ENCODE peak calls at places on chromosomes 13 and 19, in five cellular contexts. One of them, this sample, is unnamed.

GRCh38 chr13:91165758-91166157 is 181.7 kb upstream of the MIR17HG start:
- DNase-seq in activated B cell treated with CpG ODN at 0.5 μM for 24 hours: no peak
- DNase-seq in GM12878: no peak
- DNase-seq in foreskin fibroblast: no peak
- DNase-seq in left ventricle myocardium inferior: no peak
- DNase-seq in this sample: no peak

GRCh38 chr13:94382960-94383359 is 96.5 kb downstream of the DCT start:
- DNase-seq in activated B cell treated with CpG ODN at 0.5 μM for 24 hours: no peak
- DNase-seq in GM12878: no peak
- DNase-seq in foreskin fibroblast: no peak
- DNase-seq in left ventricle myocardium inferior: peak
- DNase-seq in this sample: no peak

GRCh38 chr19:52679598-52679997 is 41.4 kb upstream of the ZNF83 start:
- DNase-seq in activated B cell treated with CpG ODN at 0.5 μM for 24 hours: no peak
- DNase-seq in GM12878: no peak
- DNase-seq in foreskin fibroblast: no peak
- DNase-seq in left ventricle myocardium inferior: no peak
- DNase-seq in this sample: no peak

GRCh38 chr19:3192228-3192635 is 6.5 kb downstream of the NCLN start:
- DNase-seq in activated B cell treated with CpG ODN at 0.5 μM for 24 hours: no peak
- DNase-seq in GM12878: no peak
- DNase-seq in foreskin fibroblast: no peak
- DNase-seq in left ventricle myocardium inferior: no peak
- DNase-seq in this sample: peak

GRCh38 chr19:6738726-6739389 is 622 bp upstream of the TRIP10 start:
- DNase-seq in activated B cell treated with CpG ODN at 0.5 μM for 24 hours: peak
- DNase-seq in GM12878: no peak
- DNase-seq in foreskin fibroblast: peak
- DNase-seq in left ventricle myocardium inferior: peak
- DNase-seq in this sample: peak

GRCh38 chr13:99332456-99332855 is 25.3 kb upstream of the GPR183 start:
- DNase-seq in activated B cell treated with CpG ODN at 0.5 μM for 24 hours: no peak
- DNase-seq in GM12878: no peak
- DNase-seq in foreskin fibroblast: no peak
- DNase-seq in left ventricle myocardium inferior: no peak
- DNase-seq in this sample: no peak

GRCh38 chr13:101267656-101268055 is 148.7 kb downstream of the NALCN start:
- DNase-seq in activated B cell treated with CpG ODN at 0.5 μM for 24 hours: no peak
- DNase-seq in GM12878: no peak
- DNase-seq in foreskin fibroblast: peak
- DNase-seq in left ventricle myocardium inferior: no peak
- DNase-seq in this sample: no peak

GRCh38 chr13:45950343-45950995 is 98.9 kb upstream of the SIAH3 start:
- DNase-seq in activated B cell treated with CpG ODN at 0.5 μM for 24 hours: no peak
- DNase-seq in GM12878: no peak
- DNase-seq in foreskin fibroblast: no peak
- DNase-seq in left ventricle myocardium inferior: no peak
- DNase-seq in this sample: no peak

GRCh38 chr19:18401580-18402112 is 4.2 kb upstream of the LRRC25 start:
- DNase-seq in activated B cell treated with CpG ODN at 0.5 μM for 24 hours: peak
- DNase-seq in GM12878: no peak
- DNase-seq in foreskin fibroblast: peak
- DNase-seq in left ventricle myocardium inferior: peak
- DNase-seq in this sample: peak

GRCh38 chr19:56086671-56087430 is 34.2 kb downstream of the ZNF787 start:
- DNase-seq in activated B cell treated with CpG ODN at 0.5 μM for 24 hours: no peak
- DNase-seq in GM12878: no peak
- DNase-seq in foreskin fibroblast: no peak
- DNase-seq in left ventricle myocardium inferior: no peak
- DNase-seq in this sample: no peak

GRCh38 chr13:113538689-113539058 is 45.9 kb upstream of the TFDP1 start:
- DNase-seq in activated B cell treated with CpG ODN at 0.5 μM for 24 hours: no peak
- DNase-seq in GM12878: no peak
- DNase-seq in foreskin fibroblast: no peak
- DNase-seq in left ventricle myocardium inferior: no peak
- DNase-seq in this sample: no peak

GRCh38 chr19:47157455-47158321 is 27.1 kb downstream of the SAE1 start:
- DNase-seq in activated B cell treated with CpG ODN at 0.5 μM for 24 hours: no peak
- DNase-seq in GM12878: no peak
- DNase-seq in foreskin fibroblast: peak
- DNase-seq in left ventricle myocardium inferior: peak
- DNase-seq in this sample: peak

GRCh38 chr19:29526730-29527499 is 1.1 kb downstream of the VSTM2B start:
- DNase-seq in activated B cell treated with CpG ODN at 0.5 μM for 24 hours: no peak
- DNase-seq in GM12878: no peak
- DNase-seq in foreskin fibroblast: no peak
- DNase-seq in left ventricle myocardium inferior: no peak
- DNase-seq in this sample: peak

GRCh38 chr13:98508280-98509074 is 68.4 kb downstream of the STK24 start:
- DNase-seq in activated B cell treated with CpG ODN at 0.5 μM for 24 hours: no peak
- DNase-seq in GM12878: no peak
- DNase-seq in foreskin fibroblast: peak
- DNase-seq in left ventricle myocardium inferior: no peak
- DNase-seq in this sample: no peak

GRCh38 chr13:66965146-66965545 is 265.0 kb downstream of the PCDH9 start:
- DNase-seq in activated B cell treated with CpG ODN at 0.5 μM for 24 hours: no peak
- DNase-seq in GM12878: no peak
- DNase-seq in foreskin fibroblast: no peak
- DNase-seq in left ventricle myocardium inferior: no peak
- DNase-seq in this sample: no peak

GRCh38 chr13:26052136-26052736 is 420 bp upstream of the SHISA2 start:
- DNase-seq in activated B cell treated with CpG ODN at 0.5 μM for 24 hours: no peak
- DNase-seq in GM12878: no peak
- DNase-seq in foreskin fibroblast: no peak
- DNase-seq in left ventricle myocardium inferior: no peak
- DNase-seq in this sample: no peak

GRCh38 chr13:26053418-26053980 is 1.7 kb upstream of the SHISA2 start:
- DNase-seq in activated B cell treated with CpG ODN at 0.5 μM for 24 hours: no peak
- DNase-seq in GM12878: no peak
- DNase-seq in foreskin fibroblast: no peak
- DNase-seq in left ventricle myocardium inferior: no peak
- DNase-seq in this sample: no peak

GRCh38 chr13:26051231-26052135 is at the start of gene SHISA2:
- DNase-seq in activated B cell treated with CpG ODN at 0.5 μM for 24 hours: no peak
- DNase-seq in GM12878: no peak
- DNase-seq in foreskin fibroblast: peak
- DNase-seq in left ventricle myocardium inferior: peak
- DNase-seq in this sample: no peak

GRCh38 chr13:26048745-26049144 is 3.1 kb downstream of the SHISA2 start:
- DNase-seq in activated B cell treated with CpG ODN at 0.5 μM for 24 hours: no peak
- DNase-seq in GM12878: no peak
- DNase-seq in foreskin fibroblast: no peak
- DNase-seq in left ventricle myocardium inferior: no peak
- DNase-seq in this sample: no peak

GRCh38 chr13:26050568-26051230 is 1.1 kb downstream of the SHISA2 start:
- DNase-seq in activated B cell treated with CpG ODN at 0.5 μM for 24 hours: no peak
- DNase-seq in GM12878: no peak
- DNase-seq in foreskin fibroblast: peak
- DNase-seq in left ventricle myocardium inferior: no peak
- DNase-seq in this sample: no peak
- TF ChIP-seq CTCF in activated B cell treated with CpG ODN at 0.5 μM for 24 hours: no peak
- TF ChIP-seq CTCF in GM12878: no peak
- TF ChIP-seq CTCF in foreskin fibroblast: no peak
- TF ChIP-seq CTCF in left ventricle myocardium inferior: no peak
- TF ChIP-seq CTCF in this sample: no peak

GRCh38 chr19:11597202-11598102 is at the start of gene ZNF627:
- DNase-seq in activated B cell treated with CpG ODN at 0.5 μM for 24 hours: peak
- DNase-seq in GM12878: peak
- DNase-seq in foreskin fibroblast: peak
- DNase-seq in left ventricle myocardium inferior: peak
- DNase-seq in this sample: peak
- TF ChIP-seq CTCF in activated B cell treated with CpG ODN at 0.5 μM for 24 hours: no peak
- TF ChIP-seq CTCF in GM12878: peak
- TF ChIP-seq CTCF in foreskin fibroblast: no peak
- TF ChIP-seq CTCF in left ventricle myocardium inferior: peak
- TF ChIP-seq CTCF in this sample: peak

DNA sequence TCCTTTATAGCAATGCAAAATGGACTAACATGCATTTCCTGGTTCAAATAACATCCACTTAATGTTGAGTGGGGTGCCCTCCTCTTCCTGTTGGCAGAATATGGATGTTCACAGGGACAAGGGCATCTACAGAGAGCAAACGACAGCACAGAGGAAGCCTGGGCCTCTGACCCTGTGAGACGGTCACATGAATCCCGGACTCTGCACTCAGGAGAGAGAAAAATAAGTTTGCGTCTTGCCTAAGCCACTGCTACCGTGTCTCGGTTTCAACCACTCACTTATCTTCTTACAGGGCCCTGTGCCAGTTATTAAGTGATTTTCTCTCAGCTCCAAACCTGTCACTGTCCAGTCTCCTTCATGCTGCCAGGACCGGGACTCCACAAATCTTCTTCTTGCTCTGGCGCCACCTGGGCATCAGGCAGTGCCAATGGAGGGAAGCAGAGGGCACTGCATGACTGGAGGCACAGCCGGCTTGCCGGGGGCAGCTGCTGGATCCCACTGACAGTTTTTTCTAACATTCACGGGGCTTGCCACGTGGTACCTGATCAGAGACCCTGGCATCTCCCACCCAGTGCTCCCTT is 11.8 kb downstream of the LIG1 start:
- DNase-seq in activated B cell treated with CpG ODN at 0.5 μM for 24 hours: no peak
- DNase-seq in GM12878: no peak
- DNase-seq in foreskin fibroblast: no peak
- DNase-seq in left ventricle myocardium inferior: no peak
- DNase-seq in this sample: no peak
- TF ChIP-seq CTCF in activated B cell treated with CpG ODN at 0.5 μM for 24 hours: no peak
- TF ChIP-seq CTCF in GM12878: no peak
- TF ChIP-seq CTCF in foreskin fibroblast: no peak
- TF ChIP-seq CTCF in left ventricle myocardium inferior: peak
- TF ChIP-seq CTCF in this sample: no peak

GRCh38 chr13:78826312-78826711 is 167.4 kb upstream of the OBI1 start:
- DNase-seq in activated B cell treated with CpG ODN at 0.5 μM for 24 hours: no peak
- DNase-seq in GM12878: no peak
- DNase-seq in foreskin fibroblast: no peak
- DNase-seq in left ventricle myocardium inferior: no peak
- DNase-seq in this sample: no peak

GRCh38 chr13:78830508-78830907 is 171.6 kb upstream of the OBI1 start:
- DNase-seq in activated B cell treated with CpG ODN at 0.5 μM for 24 hours: no peak
- DNase-seq in GM12878: no peak
- DNase-seq in foreskin fibroblast: no peak
- DNase-seq in left ventricle myocardium inferior: no peak
- DNase-seq in this sample: no peak

GRCh38 chr13:78826936-78827335 is 168.0 kb upstream of the OBI1 start:
- DNase-seq in activated B cell treated with CpG ODN at 0.5 μM for 24 hours: no peak
- DNase-seq in GM12878: no peak
- DNase-seq in foreskin fibroblast: no peak
- DNase-seq in left ventricle myocardium inferior: no peak
- DNase-seq in this sample: no peak

GRCh38 chr13:78827471-78827870 is 168.5 kb upstream of the OBI1 start:
- DNase-seq in activated B cell treated with CpG ODN at 0.5 μM for 24 hours: no peak
- DNase-seq in GM12878: no peak
- DNase-seq in foreskin fibroblast: no peak
- DNase-seq in left ventricle myocardium inferior: no peak
- DNase-seq in this sample: no peak

DNA sequence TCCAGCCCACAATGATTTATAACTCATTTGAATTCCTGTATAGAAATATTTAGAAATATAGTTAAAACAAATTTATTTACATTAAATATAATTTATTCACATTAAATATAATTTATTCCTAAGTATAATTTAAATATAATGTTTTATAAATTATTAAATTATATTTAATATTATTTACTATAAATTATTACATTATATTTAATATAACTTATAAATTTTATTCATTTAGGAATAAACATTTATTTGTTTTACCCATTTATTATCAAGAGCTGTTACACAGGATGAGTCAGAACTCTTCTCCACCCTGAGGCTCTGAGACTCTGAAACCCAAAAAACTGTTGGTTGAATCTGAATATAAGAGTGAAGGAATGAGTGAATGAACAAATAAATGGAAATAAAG is 170.9 kb upstream of the OBI1 start:
- DNase-seq in activated B cell treated with CpG ODN at 0.5 μM for 24 hours: no peak
- DNase-seq in GM12878: no peak
- DNase-seq in foreskin fibroblast: no peak
- DNase-seq in left ventricle myocardium inferior: no peak
- DNase-seq in this sample: no peak
- TF ChIP-seq CTCF in activated B cell treated with CpG ODN at 0.5 μM for 24 hours: no peak
- TF ChIP-seq CTCF in GM12878: no peak
- TF ChIP-seq CTCF in foreskin fibroblast: no peak
- TF ChIP-seq CTCF in left ventricle myocardium inferior: no peak
- TF ChIP-seq CTCF in this sample: no peak

DNA sequence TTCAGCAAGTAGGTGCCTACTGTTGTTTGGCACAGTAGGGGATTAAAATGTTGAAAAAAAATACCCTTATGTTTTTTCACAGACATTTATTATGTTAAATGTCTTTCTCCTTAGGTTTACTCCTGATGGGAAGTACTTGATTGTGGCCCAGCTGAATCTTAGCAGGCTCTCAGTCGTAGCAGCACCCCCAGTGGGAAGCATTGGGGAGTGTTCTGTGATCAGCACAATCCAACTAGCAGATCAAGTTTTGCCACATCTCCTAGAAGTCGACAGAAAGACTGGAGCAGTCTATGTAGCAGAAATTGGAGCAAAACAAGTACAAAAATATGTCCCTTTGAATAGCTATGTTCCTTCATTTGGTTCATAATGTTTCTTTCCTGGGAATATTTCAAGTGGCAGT is 9.3 kb downstream of the NHLRC3 start:
- DNase-seq in activated B cell treated with CpG ODN at 0.5 μM for 24 hours: no peak
- DNase-seq in GM12878: no peak
- DNase-seq in foreskin fibroblast: no peak
- DNase-seq in left ventricle myocardium inferior: no peak
- DNase-seq in this sample: no peak
- TF ChIP-seq CTCF in activated B cell treated with CpG ODN at 0.5 μM for 24 hours: no peak
- TF ChIP-seq CTCF in GM12878: peak
- TF ChIP-seq CTCF in foreskin fibroblast: peak
- TF ChIP-seq CTCF in left ventricle myocardium inferior: no peak
- TF ChIP-seq CTCF in this sample: no peak

GRCh38 chr19:1577929-1578618 is 9.9 kb upstream of the MEX3D start:
- DNase-seq in activated B cell treated with CpG ODN at 0.5 μM for 24 hours: no peak
- DNase-seq in GM12878: no peak
- DNase-seq in foreskin fibroblast: no peak
- DNase-seq in left ventricle myocardium inferior: no peak
- DNase-seq in this sample: no peak

GRCh38 chr19:1575323-1576241 is 7.5 kb upstream of the MEX3D start:
- DNase-seq in activated B cell treated with CpG ODN at 0.5 μM for 24 hours: no peak
- DNase-seq in GM12878: no peak
- DNase-seq in foreskin fibroblast: no peak
- DNase-seq in left ventricle myocardium inferior: no peak
- DNase-seq in this sample: no peak

GRCh38 chr19:1574763-1575162 is 6.6 kb upstream of the MEX3D start:
- DNase-seq in activated B cell treated with CpG ODN at 0.5 μM for 24 hours: no peak
- DNase-seq in GM12878: no peak
- DNase-seq in foreskin fibroblast: no peak
- DNase-seq in left ventricle myocardium inferior: no peak
- DNase-seq in this sample: no peak

GRCh38 chr19:1577090-1577928 is 9.2 kb upstream of the MEX3D start:
- DNase-seq in activated B cell treated with CpG ODN at 0.5 μM for 24 hours: no peak
- DNase-seq in GM12878: no peak
- DNase-seq in foreskin fibroblast: no peak
- DNase-seq in left ventricle myocardium inferior: peak
- DNase-seq in this sample: no peak

GRCh38 chr19:1576242-1577089 is 8.3 kb upstream of the MEX3D start:
- DNase-seq in activated B cell treated with CpG ODN at 0.5 μM for 24 hours: no peak
- DNase-seq in GM12878: no peak
- DNase-seq in foreskin fibroblast: no peak
- DNase-seq in left ventricle myocardium inferior: no peak
- DNase-seq in this sample: no peak
- TF ChIP-seq CTCF in activated B cell treated with CpG ODN at 0.5 μM for 24 hours: no peak
- TF ChIP-seq CTCF in GM12878: no peak
- TF ChIP-seq CTCF in foreskin fibroblast: no peak
- TF ChIP-seq CTCF in left ventricle myocardium inferior: no peak
- TF ChIP-seq CTCF in this sample: no peak

GRCh38 chr13:28819748-28820098 is 416 bp upstream of the MTUS2 start:
- DNase-seq in activated B cell treated with CpG ODN at 0.5 μM for 24 hours: peak
- DNase-seq in GM12878: no peak
- DNase-seq in foreskin fibroblast: peak
- DNase-seq in left ventricle myocardium inferior: peak
- DNase-seq in this sample: peak
- TF ChIP-seq CTCF in activated B cell treated with CpG ODN at 0.5 μM for 24 hours: no peak
- TF ChIP-seq CTCF in GM12878: no peak
- TF ChIP-seq CTCF in foreskin fibroblast: no peak
- TF ChIP-seq CTCF in left ventricle myocardium inferior: peak
- TF ChIP-seq CTCF in this sample: peak